ENCODE peak calls at places on chromosomes 13 and 19, in four cellular contexts. I is Peyer's patch; T is AG09319; Y is CD4-positive, alpha-beta T cell. V is an unnamed sample.

GRCh38 chr19:45636902-45637301 is 2.3 kb downstream of the EML2 start:
- DNase-seq in T (no peak), I (no peak), Y (no peak), V (no peak)

GRCh38 chr19:4487572-4487971 is 15.5 kb downstream of the HDGFL2 start:
- DNase-seq in T (no peak), I (no peak), Y (no peak), V (no peak)

GRCh38 chr13:67650471-67650870 is 420.3 kb upstream of the PCDH9 start:
- DNase-seq in T (no peak), I (no peak), Y (no peak), V (no peak)

GRCh38 chr19:48656840-48657474 is 11.0 kb upstream of the CA11 start:
- DNase-seq in I (no peak), Y (no peak), T (no peak), V (no peak)

GRCh38 chr19:2291185-2291751 is 9.3 kb upstream of the PEAK3 start:
- DNase-seq in T (no peak), Y (no peak), I (no peak), V (peak; percentile 71)

GRCh38 chr13:109652536-109652935 is 133.8 kb downstream of the IRS2 start:
- DNase-seq in Y (no peak), T (no peak), I (no peak), V (no peak)

GRCh38 chr19:42350417-42350816 is 25.0 kb downstream of the MEGF8 start:
- DNase-seq in Y (no peak), I (no peak), T (no peak), V (no peak)

GRCh38 chr19:10808937-10809655 is 26.9 kb downstream of the TMED1 start:
- DNase-seq in I (no peak), T (no peak), Y (no peak), V (peak; percentile 60)

V was measured in COR-L47.